ENCODE peak calls at places on chromosome 1, in nine cellular contexts. One of them, this sample, is unnamed.

GRCh38 chr1:9078035-9078948 is 8.9 kb upstream of the SLC2A5 start:
- DNase-seq in NCI-H774: no peak
- DNase-seq in frontal cortex: no peak
- DNase-seq in NCI-H524: no peak
- DNase-seq in fibroblast of lung: peak
- DNase-seq in NCI-H1417: no peak
- DNase-seq in GM13976: no peak
- DNase-seq in AG04450: no peak
- DNase-seq in stimulated activated CD4-positive, alpha-beta T cell treated with anti-CD3 and anti-CD28 coated beads, Interleukin-4, amount 100 ng/mL, for 4 hours: no peak
- DNase-seq in this sample: peak

GRCh38 chr1:108183301-108183700 is 16.8 kb downstream of the SLC25A24 start:
- DNase-seq in NCI-H774: no peak
- DNase-seq in frontal cortex: no peak
- DNase-seq in NCI-H524: no peak
- DNase-seq in fibroblast of lung: no peak
- DNase-seq in NCI-H1417: no peak
- DNase-seq in GM13976: no peak
- DNase-seq in AG04450: no peak
- DNase-seq in stimulated activated CD4-positive, alpha-beta T cell treated with anti-CD3 and anti-CD28 coated beads, Interleukin-4, amount 100 ng/mL, for 4 hours: no peak
- DNase-seq in this sample: no peak

GRCh38 chr1:116151739-116152576 is 40.8 kb downstream of the MAB21L3 start:
- DNase-seq in NCI-H774: peak
- DNase-seq in frontal cortex: peak
- DNase-seq in NCI-H524: peak
- DNase-seq in fibroblast of lung: peak
- DNase-seq in NCI-H1417: peak
- DNase-seq in GM13976: peak
- DNase-seq in AG04450: peak
- DNase-seq in stimulated activated CD4-positive, alpha-beta T cell treated with anti-CD3 and anti-CD28 coated beads, Interleukin-4, amount 100 ng/mL, for 4 hours: peak
- DNase-seq in this sample: no peak

GRCh38 chr1:145964328-145965118 is at the start of the genes ANKRD34A and POLR3GL:
- DNase-seq in NCI-H774: peak
- DNase-seq in frontal cortex: peak
- DNase-seq in NCI-H524: peak
- DNase-seq in fibroblast of lung: peak
- DNase-seq in NCI-H1417: peak
- DNase-seq in GM13976: peak
- DNase-seq in AG04450: peak
- DNase-seq in stimulated activated CD4-positive, alpha-beta T cell treated with anti-CD3 and anti-CD28 coated beads, Interleukin-4, amount 100 ng/mL, for 4 hours: peak
- DNase-seq in this sample: peak

GRCh38 chr1:1921459-1921862 is 2.4 kb upstream of the TMEM52 start:
- DNase-seq in NCI-H774: no peak
- DNase-seq in frontal cortex: no peak
- DNase-seq in NCI-H524: no peak
- DNase-seq in fibroblast of lung: no peak
- DNase-seq in NCI-H1417: no peak
- DNase-seq in GM13976: no peak
- DNase-seq in AG04450: no peak
- DNase-seq in stimulated activated CD4-positive, alpha-beta T cell treated with anti-CD3 and anti-CD28 coated beads, Interleukin-4, amount 100 ng/mL, for 4 hours: no peak
- DNase-seq in this sample: no peak

GRCh38 chr1:151710187-151710586 is 6.4 kb downstream of the CELF3 start:
- DNase-seq in NCI-H774: peak
- DNase-seq in frontal cortex: peak
- DNase-seq in NCI-H524: peak
- DNase-seq in fibroblast of lung: peak
- DNase-seq in NCI-H1417: peak
- DNase-seq in GM13976: no peak
- DNase-seq in AG04450: no peak
- DNase-seq in stimulated activated CD4-positive, alpha-beta T cell treated with anti-CD3 and anti-CD28 coated beads, Interleukin-4, amount 100 ng/mL, for 4 hours: peak
- DNase-seq in this sample: no peak

GRCh38 chr1:35544976-35545375 is 12.2 kb downstream of the KIAA0319L start:
- DNase-seq in NCI-H774: no peak
- DNase-seq in frontal cortex: no peak
- DNase-seq in NCI-H524: peak
- DNase-seq in fibroblast of lung: peak
- DNase-seq in NCI-H1417: peak
- DNase-seq in GM13976: peak
- DNase-seq in AG04450: no peak
- DNase-seq in stimulated activated CD4-positive, alpha-beta T cell treated with anti-CD3 and anti-CD28 coated beads, Interleukin-4, amount 100 ng/mL, for 4 hours: peak
- DNase-seq in this sample: peak

GRCh38 chr1:152313970-152314369 is 11.1 kb downstream of the FLG start:
- DNase-seq in NCI-H774: no peak
- DNase-seq in frontal cortex: no peak
- DNase-seq in NCI-H524: no peak
- DNase-seq in fibroblast of lung: no peak
- DNase-seq in NCI-H1417: no peak
- DNase-seq in GM13976: no peak
- DNase-seq in AG04450: no peak
- DNase-seq in stimulated activated CD4-positive, alpha-beta T cell treated with anti-CD3 and anti-CD28 coated beads, Interleukin-4, amount 100 ng/mL, for 4 hours: no peak
- DNase-seq in this sample: no peak

GRCh38 chr1:67142931-67143330 is 8.2 kb upstream of the C1orf141 start:
- DNase-seq in NCI-H774: no peak
- DNase-seq in frontal cortex: no peak
- DNase-seq in NCI-H524: no peak
- DNase-seq in fibroblast of lung: no peak
- DNase-seq in NCI-H1417: no peak
- DNase-seq in GM13976: no peak
- DNase-seq in AG04450: no peak
- DNase-seq in stimulated activated CD4-positive, alpha-beta T cell treated with anti-CD3 and anti-CD28 coated beads, Interleukin-4, amount 100 ng/mL, for 4 hours: no peak
- DNase-seq in this sample: no peak

GRCh38 chr1:56516539-56517252 is 62.7 kb downstream of the PLPP3 start:
- DNase-seq in NCI-H774: peak
- DNase-seq in frontal cortex: no peak
- DNase-seq in NCI-H524: no peak
- DNase-seq in fibroblast of lung: peak
- DNase-seq in NCI-H1417: no peak
- DNase-seq in GM13976: peak
- DNase-seq in AG04450: no peak
- DNase-seq in stimulated activated CD4-positive, alpha-beta T cell treated with anti-CD3 and anti-CD28 coated beads, Interleukin-4, amount 100 ng/mL, for 4 hours: no peak
- DNase-seq in this sample: no peak

GRCh38 chr1:22176258-22176657 is 33.4 kb upstream of the WNT4 start:
- DNase-seq in NCI-H774: no peak
- DNase-seq in frontal cortex: no peak
- DNase-seq in NCI-H524: no peak
- DNase-seq in fibroblast of lung: no peak
- DNase-seq in NCI-H1417: peak
- DNase-seq in GM13976: peak
- DNase-seq in AG04450: no peak
- DNase-seq in stimulated activated CD4-positive, alpha-beta T cell treated with anti-CD3 and anti-CD28 coated beads, Interleukin-4, amount 100 ng/mL, for 4 hours: no peak
- DNase-seq in this sample: no peak

GRCh38 chr1:110035236-110035752 is 870 bp downstream of the STRIP1 start:
- DNase-seq in NCI-H774: no peak
- DNase-seq in frontal cortex: no peak
- DNase-seq in NCI-H524: no peak
- DNase-seq in fibroblast of lung: no peak
- DNase-seq in NCI-H1417: no peak
- DNase-seq in GM13976: no peak
- DNase-seq in AG04450: no peak
- DNase-seq in stimulated activated CD4-positive, alpha-beta T cell treated with anti-CD3 and anti-CD28 coated beads, Interleukin-4, amount 100 ng/mL, for 4 hours: no peak
- DNase-seq in this sample: no peak

This sample was measured in retinal pigment epithelial cell.